ENCODE peak calls at places on chromosomes 12 and 14, in five cellular contexts. K, J, Q, N and D are unnamed samples.

GRCh38 chr12:31989571-31989970 is 30.4 kb downstream of the RESF1 start:
- DNase-seq in N (no peak), K (no peak), J (no peak), Q (no peak), D (no peak)

GRCh38 chr12:21759737-21760136 is 14.8 kb downstream of the KCNJ8 start:
- DNase-seq in N (no peak), J (no peak), Q (no peak), K (no peak), D (no peak)

GRCh38 chr14:30223966-30224365 is 296.3 kb upstream of the PRKD1 start:
- DNase-seq in N (peak), J (no peak), K (no peak), Q (peak), D (no peak)

GRCh38 chr12:65302891-65303290 is 24.4 kb downstream of the MSRB3 start:
- DNase-seq in K (no peak), N (no peak), J (no peak), Q (no peak), D (no peak)

GRCh38 chr12:108570743-108571603 is 8.6 kb downstream of the ISCU start:
- DNase-seq in K (no peak), Q (peak), N (no peak), J (no peak), D (no peak)

GRCh38 chr12:79455314-79455713 is 235.4 kb downstream of the PAWR start:
- DNase-seq in N (no peak), K (no peak), J (no peak), Q (peak), D (no peak)

GRCh38 chr14:50533806-50534205 is 1.4 kb upstream of the MAP4K5 start:
- DNase-seq in Q (no peak), N (no peak), J (no peak), K (no peak), D (no peak)

GRCh38 chr12:78192979-78193378 is 362.3 kb downstream of the NAV3 start:
- DNase-seq in K (no peak), J (no peak), Q (no peak), N (no peak), D (no peak)

GRCh38 chr14:51035611-51036192 is 59.2 kb downstream of the TRIM9 start:
- DNase-seq in Q (no peak), N (no peak), K (no peak), J (no peak), D (no peak)

GRCh38 chr12:73225941-73226340 is 953.8 kb downstream of the TRHDE start:
- DNase-seq in K (no peak), N (no peak), Q (no peak), J (no peak), D (no peak)